ENCODE peak calls at places on chromosomes 6 and 20, in six cellular contexts. One of them, this sample, is unnamed.

GRCh38 chr6:156775717-156776116 is 1.5 kb upstream of the ARID1B start:
- DNase-seq in dorsolateral prefrontal cortex: no peak
- DNase-seq in sigmoid colon: no peak
- DNase-seq in IMR-90: no peak
- DNase-seq in tibial artery: no peak
- DNase-seq in BE2C: no peak
- DNase-seq in this sample: no peak

GRCh38 chr20:62122659-62123449 is 579 bp downstream of the LSM14B start:
- DNase-seq in BE2C: peak; percentile 52
- DNase-seq in tibial artery: peak; percentile 79
- DNase-seq in IMR-90: no peak
- DNase-seq in dorsolateral prefrontal cortex: no peak
- DNase-seq in sigmoid colon: peak; percentile 80
- DNase-seq in this sample: no peak

GRCh38 chr20:53935353-53936084 is 134.9 kb downstream of the BCAS1 start:
- DNase-seq in sigmoid colon: no peak
- DNase-seq in IMR-90: no peak
- DNase-seq in dorsolateral prefrontal cortex: no peak
- DNase-seq in tibial artery: no peak
- DNase-seq in BE2C: no peak
- DNase-seq in this sample: peak; percentile 28

GRCh38 chr20:1934578-1935573 is 39.7 kb downstream of the SIRPA start:
- DNase-seq in BE2C: peak; percentile 35
- DNase-seq in dorsolateral prefrontal cortex: no peak
- DNase-seq in IMR-90: peak; percentile 78
- DNase-seq in tibial artery: peak; percentile 97
- DNase-seq in sigmoid colon: peak; percentile 92
- DNase-seq in this sample: peak; percentile 97

GRCh38 chr6:37624606-37625574 is 72.8 kb downstream of the MDGA1 start:
- DNase-seq in tibial artery: no peak
- DNase-seq in dorsolateral prefrontal cortex: peak; percentile 32
- DNase-seq in IMR-90: no peak
- DNase-seq in BE2C: peak; percentile 78
- DNase-seq in sigmoid colon: no peak
- DNase-seq in this sample: no peak

GRCh38 chr6:83429857-83430605 is 820 bp downstream of the ME1 start:
- DNase-seq in tibial artery: no peak
- DNase-seq in dorsolateral prefrontal cortex: no peak
- DNase-seq in sigmoid colon: no peak
- DNase-seq in BE2C: no peak
- DNase-seq in IMR-90: peak; percentile 40
- DNase-seq in this sample: no peak

GRCh38 chr6:1812034-1812433 is 202.3 kb downstream of the FOXC1 start:
- DNase-seq in BE2C: no peak
- DNase-seq in IMR-90: no peak
- DNase-seq in tibial artery: no peak
- DNase-seq in dorsolateral prefrontal cortex: no peak
- DNase-seq in sigmoid colon: no peak
- DNase-seq in this sample: no peak

GRCh38 chr6:144710207-144710606 is 425.1 kb downstream of the UTRN start:
- DNase-seq in dorsolateral prefrontal cortex: no peak
- DNase-seq in tibial artery: no peak
- DNase-seq in sigmoid colon: no peak
- DNase-seq in BE2C: no peak
- DNase-seq in IMR-90: peak; percentile 90
- DNase-seq in this sample: no peak

GRCh38 chr20:11686900-11687543 is 230.7 kb upstream of the BTBD3 start:
- DNase-seq in dorsolateral prefrontal cortex: peak; percentile 27
- DNase-seq in tibial artery: no peak
- DNase-seq in BE2C: peak; percentile 14
- DNase-seq in IMR-90: peak; percentile 1
- DNase-seq in sigmoid colon: peak; percentile 59
- DNase-seq in this sample: no peak

GRCh38 chr6:54465649-54466300 is 157.5 kb downstream of the TINAG start:
- DNase-seq in BE2C: no peak
- DNase-seq in sigmoid colon: no peak
- DNase-seq in dorsolateral prefrontal cortex: no peak
- DNase-seq in IMR-90: no peak
- DNase-seq in tibial artery: no peak
- DNase-seq in this sample: no peak

GRCh38 chr6:94570576-94570975 is 1006.8 kb upstream of the MANEA start:
- DNase-seq in BE2C: no peak
- DNase-seq in IMR-90: no peak
- DNase-seq in sigmoid colon: no peak
- DNase-seq in dorsolateral prefrontal cortex: no peak
- DNase-seq in tibial artery: no peak
- DNase-seq in this sample: no peak

GRCh38 chr6:126539022-126539421 is 199.1 kb downstream of the CENPW start:
- DNase-seq in dorsolateral prefrontal cortex: no peak
- DNase-seq in tibial artery: no peak
- DNase-seq in sigmoid colon: no peak
- DNase-seq in IMR-90: peak; percentile 52
- DNase-seq in BE2C: no peak
- DNase-seq in this sample: no peak

GRCh38 chr20:62232764-62233645 is 5.3 kb upstream of the OSBPL2 start:
- DNase-seq in sigmoid colon: no peak
- DNase-seq in BE2C: no peak
- DNase-seq in IMR-90: no peak
- DNase-seq in tibial artery: no peak
- DNase-seq in dorsolateral prefrontal cortex: no peak
- DNase-seq in this sample: no peak

GRCh38 chr20:44448753-44449546 is 26.7 kb upstream of the TTPAL start:
- DNase-seq in IMR-90: no peak
- DNase-seq in sigmoid colon: no peak
- DNase-seq in dorsolateral prefrontal cortex: no peak
- DNase-seq in BE2C: peak; percentile 47
- DNase-seq in tibial artery: no peak
- DNase-seq in this sample: no peak
- TF ChIP-seq CTCF in IMR-90: peak; percentile 9
- TF ChIP-seq CTCF in sigmoid colon: no peak
- TF ChIP-seq CTCF in dorsolateral prefrontal cortex: no peak
- TF ChIP-seq CTCF in BE2C: peak; percentile 60
- TF ChIP-seq CTCF in tibial artery: no peak
- TF ChIP-seq CTCF in this sample: no peak

GRCh38 chr20:50111829-50112495 is 988 bp downstream of the UBE2V1 start:
- DNase-seq in dorsolateral prefrontal cortex: no peak
- DNase-seq in tibial artery: no peak
- DNase-seq in BE2C: no peak
- DNase-seq in sigmoid colon: no peak
- DNase-seq in IMR-90: no peak
- DNase-seq in this sample: no peak

GRCh38 chr20:50112512-50113419 is at the start of gene UBE2V1:
- DNase-seq in dorsolateral prefrontal cortex: peak; percentile 84
- DNase-seq in sigmoid colon: peak; percentile 96
- DNase-seq in tibial artery: peak; percentile 96
- DNase-seq in BE2C: peak; percentile 92
- DNase-seq in IMR-90: peak; percentile 81
- DNase-seq in this sample: peak; percentile 95

GRCh38 chr20:50111120-50111828 is 1.7 kb downstream of the UBE2V1 start:
- DNase-seq in tibial artery: no peak
- DNase-seq in sigmoid colon: no peak
- DNase-seq in IMR-90: peak; percentile 73
- DNase-seq in BE2C: peak; percentile 33
- DNase-seq in dorsolateral prefrontal cortex: no peak
- DNase-seq in this sample: no peak

GRCh38 chr20:50108571-50109235 is 4.2 kb downstream of the UBE2V1 start:
- DNase-seq in IMR-90: no peak
- DNase-seq in BE2C: no peak
- DNase-seq in tibial artery: no peak
- DNase-seq in dorsolateral prefrontal cortex: no peak
- DNase-seq in sigmoid colon: no peak
- DNase-seq in this sample: no peak

GRCh38 chr20:50110141-50111047 is 2.6 kb downstream of the UBE2V1 start:
- DNase-seq in BE2C: no peak
- DNase-seq in tibial artery: no peak
- DNase-seq in IMR-90: no peak
- DNase-seq in sigmoid colon: no peak
- DNase-seq in dorsolateral prefrontal cortex: no peak
- DNase-seq in this sample: no peak
- H3K4me3 ChIP-seq in BE2C: no peak overlapping the region
- H3K4me3 ChIP-seq in tibial artery: no peak overlapping the region
- H3K4me3 ChIP-seq in IMR-90: no peak overlapping the region
- H3K4me3 ChIP-seq in sigmoid colon: no peak overlapping the region
- H3K4me3 ChIP-seq in dorsolateral prefrontal cortex: no peak overlapping the region
- H3K4me3 ChIP-seq in this sample: peak overlapping the region; percentile 100

GRCh38 chr6:154661751-154662150 is 71.5 kb upstream of the SCAF8 start:
- DNase-seq in BE2C: no peak
- DNase-seq in dorsolateral prefrontal cortex: no peak
- DNase-seq in IMR-90: no peak
- DNase-seq in tibial artery: no peak
- DNase-seq in sigmoid colon: no peak
- DNase-seq in this sample: no peak
- TF ChIP-seq CTCF in BE2C: no peak
- TF ChIP-seq CTCF in dorsolateral prefrontal cortex: no peak
- TF ChIP-seq CTCF in IMR-90: no peak
- TF ChIP-seq CTCF in tibial artery: no peak
- TF ChIP-seq CTCF in sigmoid colon: no peak
- TF ChIP-seq CTCF in this sample: no peak

GRCh38 chr6:11710968-11711643 is 67.5 kb downstream of the ADTRP start:
- DNase-seq in IMR-90: no peak
- DNase-seq in dorsolateral prefrontal cortex: no peak
- DNase-seq in tibial artery: no peak
- DNase-seq in BE2C: no peak
- DNase-seq in sigmoid colon: no peak
- DNase-seq in this sample: no peak
- H3K4me3 ChIP-seq in IMR-90: no peak overlapping the region
- H3K4me3 ChIP-seq in dorsolateral prefrontal cortex: no peak overlapping the region
- H3K4me3 ChIP-seq in tibial artery: no peak overlapping the region
- H3K4me3 ChIP-seq in BE2C: no peak overlapping the region
- H3K4me3 ChIP-seq in sigmoid colon: no peak overlapping the region
- H3K4me3 ChIP-seq in this sample: peak overlapping the region; percentile 29